ENCODE peak calls at places on chromosomes 7 and 10, in ten cellular contexts. U, V, O, F, B, D, Z, T, Y and J are unnamed samples.

GRCh38 chr7:130921391-130922180 is 187.6 kb upstream of the KLF14 start:
- DNase-seq in D (peak), V (peak), Y (peak), Z (no peak), U (no peak), T (peak), F (peak), O (peak), B (no peak), J (no peak)

GRCh38 chr7:27235387-27236052 is 7.1 kb upstream of the EVX1 start:
- DNase-seq in V (peak), O (peak), T (peak), U (peak), F (no peak), D (no peak), Y (no peak), Z (no peak), B (no peak), J (no peak)

GRCh38 chr7:83486536-83486935 is 162.4 kb downstream of the SEMA3E start:
- DNase-seq in B (no peak), T (no peak), F (no peak), Z (no peak), V (no peak), U (no peak), Y (no peak), O (no peak), D (no peak), J (no peak)

GRCh38 chr10:118310822-118311221 is 31.3 kb downstream of the FAM204A start:
- DNase-seq in V (no peak), Z (no peak), Y (no peak), U (no peak), T (no peak), F (no peak), B (no peak), O (no peak), D (no peak), J (no peak)

GRCh38 chr10:31149835-31150512 is 118.3 kb upstream of the ZNF438 start:
- DNase-seq in T (no peak), O (no peak), F (no peak), D (no peak), Z (no peak), V (no peak), Y (no peak), U (no peak), B (no peak), J (no peak)

GRCh38 chr7:20450473-20450872 is 119.8 kb downstream of the ITGB8 start:
- DNase-seq in T (no peak), Z (no peak), U (no peak), O (no peak), B (no peak), F (no peak), Y (no peak), V (peak), D (no peak), J (peak)

GRCh38 chr10:60073781-60074656 is 167.7 kb upstream of the CCDC6 start:
- DNase-seq in Z (no peak), U (no peak), B (no peak), O (no peak), F (no peak), V (no peak), Y (no peak), T (no peak), D (no peak), J (no peak)

GRCh38 chr7:98175260-98175604 is 36.0 kb upstream of the BHLHA15 start:
- DNase-seq in V (no peak), T (no peak), B (no peak), U (no peak), O (no peak), D (no peak), F (no peak), Z (no peak), Y (no peak), J (no peak)

GRCh38 chr7:155979994-155980393 is 167.7 kb upstream of the SHH start:
- DNase-seq in B (no peak), U (no peak), F (no peak), Z (peak), T (no peak), O (no peak), V (no peak), D (no peak), Y (no peak), J (no peak)

GRCh38 chr7:69365588-69366241 is 232.6 kb upstream of the AUTS2 start:
- DNase-seq in D (peak), O (peak), F (no peak), V (peak), Z (no peak), U (no peak), T (no peak), B (no peak), Y (no peak), J (no peak)

GRCh38 chr7:922334-923107 is 32.0 kb downstream of the ADAP1 start:
- DNase-seq in U (no peak), Z (peak), T (no peak), B (peak), F (no peak), Y (no peak), V (no peak), O (no peak), D (no peak), J (peak)

GRCh38 chr10:75542084-75542483 is 110.7 kb downstream of the LRMDA start:
- DNase-seq in O (no peak), F (no peak), V (no peak), B (no peak), T (no peak), Z (no peak), D (no peak), Y (no peak), U (no peak), J (no peak)

GRCh38 chr7:155338632-155339320 is 41.1 kb downstream of the INSIG1 start:
- DNase-seq in U (no peak), D (no peak), Y (no peak), O (no peak), T (no peak), F (no peak), V (no peak), Z (peak), B (peak), J (no peak)

GRCh38 chr7:126574838-126575250 is 677.9 kb downstream of the GRM8 start:
- DNase-seq in B (no peak), Z (no peak), U (no peak), V (no peak), O (no peak), F (no peak), D (no peak), T (peak), Y (no peak), J (no peak)

GRCh38 chr10:5971315-5971832 is 6.0 kb downstream of the IL15RA start:
- DNase-seq in O (no peak), V (peak), T (no peak), Y (no peak), F (no peak), Z (peak), B (peak), U (no peak), D (no peak), J (peak)

GRCh38 chr10:10886861-10887539 is 130.7 kb upstream of the CELF2 start:
- DNase-seq in O (no peak), Y (no peak), F (no peak), V (peak), Z (no peak), U (no peak), T (no peak), D (no peak), B (no peak), J (no peak)

GRCh38 chr10:76547352-76547972 is 1090.1 kb downstream of the KCNMA1 start:
- DNase-seq in V (peak), U (peak), O (peak), Z (no peak), T (peak), B (peak), F (peak), D (peak), Y (no peak), J (peak)

GRCh38 chr10:124032982-124033886 is 60.2 kb downstream of the CHST15 start:
- DNase-seq in U (no peak), D (no peak), T (no peak), V (peak), Y (no peak), F (peak), Z (no peak), O (no peak), B (no peak), J (no peak)

GRCh38 chr7:157496426-157497275 is 159.8 kb downstream of the DNAJB6 start:
- DNase-seq in F (no peak), D (no peak), Z (peak), B (no peak), V (no peak), O (no peak), U (no peak), T (no peak), Y (no peak), J (no peak)

GRCh38 chr10:2214035-2214434 is 476.7 kb upstream of the ADARB2 start:
- DNase-seq in F (no peak), O (no peak), D (no peak), T (no peak), U (no peak), V (peak), Z (no peak), Y (no peak), B (no peak), J (no peak)

GRCh38 chr7:157676456-157677255 is 339.9 kb downstream of the DNAJB6 start:
- DNase-seq in B (no peak), D (no peak), O (no peak), T (no peak), F (no peak), V (no peak), U (no peak), Y (no peak), Z (no peak), J (no peak)

GRCh38 chr7:81960026-81960425 is 190.2 kb upstream of the HGF start:
- DNase-seq in U (no peak), F (no peak), T (no peak), D (no peak), B (no peak), O (no peak), V (peak), Z (no peak), Y (no peak), J (no peak)

GRCh38 chr7:142868188-142868811 is 13.4 kb downstream of the EPHB6 start:
- DNase-seq in U (no peak), O (no peak), D (no peak), F (no peak), Z (peak), B (no peak), T (no peak), V (no peak), Y (no peak), J (no peak)

GRCh38 chr7:107631588-107631987 is 29.0 kb upstream of the SLC26A4 start:
- DNase-seq in Y (no peak), D (no peak), Z (no peak), O (no peak), V (no peak), F (no peak), U (no peak), B (no peak), T (no peak), J (no peak)

GRCh38 chr7:28155964-28156363 is 24.6 kb downstream of the JAZF1 start:
- DNase-seq in O (no peak), T (no peak), B (no peak), F (no peak), U (no peak), D (peak), Y (no peak), V (peak), Z (no peak), J (no peak)